ENCODE peak calls at places on chromosome 21, in eight cellular contexts. One of them, this sample, is unnamed.

GRCh38 chr21:45615145-45615711 is 28.3 kb upstream of the PCBP3 start:
- DNase-seq in BJ: no peak
- DNase-seq in mesenchymal stem cell: no peak
- DNase-seq in fibroblast of the aortic adventitia: peak; percentile 33
- DNase-seq in NCI-H774: no peak
- DNase-seq in Caki2: no peak
- DNase-seq in fibroblast of mammary gland: peak; percentile 80
- DNase-seq in HEK293T: no peak
- DNase-seq in this sample: no peak

GRCh38 chr21:26405735-26406361 is 167.2 kb downstream of the CYYR1 start:
- DNase-seq in BJ: no peak
- DNase-seq in mesenchymal stem cell: peak; percentile 79
- DNase-seq in fibroblast of the aortic adventitia: peak; percentile 79
- DNase-seq in NCI-H774: no peak
- DNase-seq in Caki2: peak; percentile 91
- DNase-seq in fibroblast of mammary gland: peak; percentile 85
- DNase-seq in HEK293T: peak; percentile 22
- DNase-seq in this sample: peak; percentile 31

GRCh38 chr21:46065215-46065992 is 32.5 kb upstream of the COL6A2 start:
- DNase-seq in BJ: no peak
- DNase-seq in mesenchymal stem cell: peak; percentile 90
- DNase-seq in fibroblast of the aortic adventitia: peak; percentile 79
- DNase-seq in NCI-H774: no peak
- DNase-seq in Caki2: peak; percentile 68
- DNase-seq in fibroblast of mammary gland: peak; percentile 83
- DNase-seq in HEK293T: no peak
- DNase-seq in this sample: no peak

GRCh38 chr21:41752231-41752681 is 14.6 kb downstream of the RIPK4 start:
- DNase-seq in BJ: peak; percentile 55
- DNase-seq in mesenchymal stem cell: peak; percentile 27
- DNase-seq in fibroblast of the aortic adventitia: peak; percentile 56
- DNase-seq in NCI-H774: no peak
- DNase-seq in Caki2: peak; percentile 67
- DNase-seq in fibroblast of mammary gland: peak; percentile 92
- DNase-seq in HEK293T: no peak
- DNase-seq in this sample: no peak

GRCh38 chr21:35641271-35642016 is 418.9 kb downstream of the SETD4 start:
- DNase-seq in BJ: peak; percentile 88
- DNase-seq in mesenchymal stem cell: no peak
- DNase-seq in fibroblast of the aortic adventitia: peak; percentile 66
- DNase-seq in NCI-H774: no peak
- DNase-seq in Caki2: no peak
- DNase-seq in fibroblast of mammary gland: peak; percentile 64
- DNase-seq in HEK293T: no peak
- DNase-seq in this sample: peak; percentile 80

GRCh38 chr21:46100426-46100825 is 2.5 kb downstream of the COL6A2 start:
- DNase-seq in BJ: no peak
- DNase-seq in mesenchymal stem cell: peak; percentile 76
- DNase-seq in fibroblast of the aortic adventitia: peak; percentile 83
- DNase-seq in NCI-H774: no peak
- DNase-seq in Caki2: no peak
- DNase-seq in fibroblast of mammary gland: peak; percentile 85
- DNase-seq in HEK293T: no peak
- DNase-seq in this sample: no peak

GRCh38 chr21:46636181-46636512 is 673 bp downstream of the PRMT2 start:
- DNase-seq in BJ: no peak
- DNase-seq in mesenchymal stem cell: no peak
- DNase-seq in fibroblast of the aortic adventitia: no peak
- DNase-seq in NCI-H774: no peak
- DNase-seq in Caki2: no peak
- DNase-seq in fibroblast of mammary gland: no peak
- DNase-seq in HEK293T: no peak
- DNase-seq in this sample: no peak

GRCh38 chr21:46212721-46213484 is 15.7 kb downstream of the LSS start:
- DNase-seq in BJ: no peak
- DNase-seq in mesenchymal stem cell: no peak
- DNase-seq in fibroblast of the aortic adventitia: no peak
- DNase-seq in NCI-H774: no peak
- DNase-seq in Caki2: no peak
- DNase-seq in fibroblast of mammary gland: no peak
- DNase-seq in HEK293T: no peak
- DNase-seq in this sample: no peak

GRCh38 chr21:36985761-36986594 is 19.5 kb upstream of the HLCS start:
- DNase-seq in BJ: no peak
- DNase-seq in mesenchymal stem cell: no peak
- DNase-seq in fibroblast of the aortic adventitia: no peak
- DNase-seq in NCI-H774: no peak
- DNase-seq in Caki2: no peak
- DNase-seq in fibroblast of mammary gland: no peak
- DNase-seq in HEK293T: no peak
- DNase-seq in this sample: no peak

GRCh38 chr21:31351438-31351837 is 7.4 kb upstream of the TIAM1 start:
- DNase-seq in BJ: no peak
- DNase-seq in mesenchymal stem cell: peak; percentile 40
- DNase-seq in fibroblast of the aortic adventitia: peak; percentile 28
- DNase-seq in NCI-H774: no peak
- DNase-seq in Caki2: peak; percentile 48
- DNase-seq in fibroblast of mammary gland: peak; percentile 60
- DNase-seq in HEK293T: peak; percentile 44
- DNase-seq in this sample: no peak

GRCh38 chr21:19123053-19123452 is 719.5 kb upstream of the TMPRSS15 start:
- DNase-seq in BJ: no peak
- DNase-seq in mesenchymal stem cell: no peak
- DNase-seq in fibroblast of the aortic adventitia: no peak
- DNase-seq in NCI-H774: no peak
- DNase-seq in Caki2: no peak
- DNase-seq in fibroblast of mammary gland: no peak
- DNase-seq in HEK293T: no peak
- DNase-seq in this sample: no peak

GRCh38 chr21:44865561-44866280 is 7.8 kb downstream of the PTTG1IP start:
- DNase-seq in BJ: no peak
- DNase-seq in mesenchymal stem cell: no peak
- DNase-seq in fibroblast of the aortic adventitia: no peak
- DNase-seq in NCI-H774: no peak
- DNase-seq in Caki2: no peak
- DNase-seq in fibroblast of mammary gland: peak; percentile 43
- DNase-seq in HEK293T: no peak
- DNase-seq in this sample: no peak

GRCh38 chr21:41919666-41920398 is 34.0 kb downstream of the C2CD2 start:
- DNase-seq in BJ: no peak
- DNase-seq in mesenchymal stem cell: no peak
- DNase-seq in fibroblast of the aortic adventitia: no peak
- DNase-seq in NCI-H774: no peak
- DNase-seq in Caki2: no peak
- DNase-seq in fibroblast of mammary gland: no peak
- DNase-seq in HEK293T: no peak
- DNase-seq in this sample: no peak

GRCh38 chr21:42633858-42634257 is 19.6 kb upstream of the PDE9A start:
- DNase-seq in BJ: no peak
- DNase-seq in mesenchymal stem cell: no peak
- DNase-seq in fibroblast of the aortic adventitia: no peak
- DNase-seq in NCI-H774: no peak
- DNase-seq in Caki2: no peak
- DNase-seq in fibroblast of mammary gland: no peak
- DNase-seq in HEK293T: no peak
- DNase-seq in this sample: no peak

GRCh38 chr21:39523398-39523797 is 71.6 kb downstream of the SH3BGR start:
- DNase-seq in BJ: no peak
- DNase-seq in mesenchymal stem cell: no peak
- DNase-seq in fibroblast of the aortic adventitia: no peak
- DNase-seq in NCI-H774: no peak
- DNase-seq in Caki2: peak; percentile 39
- DNase-seq in fibroblast of mammary gland: no peak
- DNase-seq in HEK293T: no peak
- DNase-seq in this sample: no peak

GRCh38 chr21:46145159-46145839 is 10.1 kb downstream of the FTCD start:
- DNase-seq in BJ: no peak
- DNase-seq in mesenchymal stem cell: no peak
- DNase-seq in fibroblast of the aortic adventitia: no peak
- DNase-seq in NCI-H774: no peak
- DNase-seq in Caki2: no peak
- DNase-seq in fibroblast of mammary gland: no peak
- DNase-seq in HEK293T: no peak
- DNase-seq in this sample: no peak

GRCh38 chr21:17660862-17661261 is 48.2 kb upstream of the BTG3 start:
- DNase-seq in BJ: no peak
- DNase-seq in mesenchymal stem cell: no peak
- DNase-seq in fibroblast of the aortic adventitia: no peak
- DNase-seq in NCI-H774: no peak
- DNase-seq in Caki2: no peak
- DNase-seq in fibroblast of mammary gland: no peak
- DNase-seq in HEK293T: no peak
- DNase-seq in this sample: no peak

GRCh38 chr21:40333731-40334130 is 466.5 kb downstream of the PCP4 start:
- DNase-seq in BJ: no peak
- DNase-seq in mesenchymal stem cell: no peak
- DNase-seq in fibroblast of the aortic adventitia: no peak
- DNase-seq in NCI-H774: peak; percentile 14
- DNase-seq in Caki2: no peak
- DNase-seq in fibroblast of mammary gland: no peak
- DNase-seq in HEK293T: no peak
- DNase-seq in this sample: no peak

GRCh38 chr21:38848187-38848609 is 42.5 kb downstream of the ETS2 start:
- DNase-seq in BJ: no peak
- DNase-seq in mesenchymal stem cell: peak; percentile 79
- DNase-seq in fibroblast of the aortic adventitia: peak; percentile 87
- DNase-seq in NCI-H774: no peak
- DNase-seq in Caki2: no peak
- DNase-seq in fibroblast of mammary gland: no peak
- DNase-seq in HEK293T: no peak
- DNase-seq in this sample: no peak

GRCh38 chr21:36089946-36090345 is 20.1 kb downstream of the CBR1 start:
- DNase-seq in BJ: no peak
- DNase-seq in mesenchymal stem cell: no peak
- DNase-seq in fibroblast of the aortic adventitia: no peak
- DNase-seq in NCI-H774: no peak
- DNase-seq in Caki2: no peak
- DNase-seq in fibroblast of mammary gland: no peak
- DNase-seq in HEK293T: no peak
- DNase-seq in this sample: no peak

GRCh38 chr21:45670731-45671130 is 27.2 kb downstream of the PCBP3 start:
- DNase-seq in BJ: no peak
- DNase-seq in mesenchymal stem cell: no peak
- DNase-seq in fibroblast of the aortic adventitia: no peak
- DNase-seq in NCI-H774: no peak
- DNase-seq in Caki2: no peak
- DNase-seq in fibroblast of mammary gland: no peak
- DNase-seq in HEK293T: no peak
- DNase-seq in this sample: no peak

GRCh38 chr21:44089001-44089911 is 17.9 kb upstream of the PWP2 start:
- DNase-seq in BJ: no peak
- DNase-seq in mesenchymal stem cell: no peak
- DNase-seq in fibroblast of the aortic adventitia: no peak
- DNase-seq in NCI-H774: no peak
- DNase-seq in Caki2: peak; percentile 46
- DNase-seq in fibroblast of mammary gland: no peak
- DNase-seq in HEK293T: no peak
- DNase-seq in this sample: no peak

GRCh38 chr21:34270406-34270805 is 93.4 kb upstream of the KCNE2 start:
- DNase-seq in BJ: no peak
- DNase-seq in mesenchymal stem cell: no peak
- DNase-seq in fibroblast of the aortic adventitia: no peak
- DNase-seq in NCI-H774: no peak
- DNase-seq in Caki2: no peak
- DNase-seq in fibroblast of mammary gland: no peak
- DNase-seq in HEK293T: no peak
- DNase-seq in this sample: no peak

GRCh38 chr21:36166705-36167104 is 10.1 kb downstream of the DOP1B start:
- DNase-seq in BJ: no peak
- DNase-seq in mesenchymal stem cell: no peak
- DNase-seq in fibroblast of the aortic adventitia: no peak
- DNase-seq in NCI-H774: no peak
- DNase-seq in Caki2: no peak
- DNase-seq in fibroblast of mammary gland: no peak
- DNase-seq in HEK293T: no peak
- DNase-seq in this sample: no peak

GRCh38 chr21:35211767-35212166 is 162.7 kb upstream of the RUNX1 start:
- DNase-seq in BJ: no peak
- DNase-seq in mesenchymal stem cell: no peak
- DNase-seq in fibroblast of the aortic adventitia: no peak
- DNase-seq in NCI-H774: no peak
- DNase-seq in Caki2: no peak
- DNase-seq in fibroblast of mammary gland: peak; percentile 73
- DNase-seq in HEK293T: no peak
- DNase-seq in this sample: no peak

GRCh38 chr21:44285547-44285992 is at the start of gene AIRE:
- DNase-seq in BJ: no peak
- DNase-seq in mesenchymal stem cell: peak; percentile 57
- DNase-seq in fibroblast of the aortic adventitia: no peak
- DNase-seq in NCI-H774: no peak
- DNase-seq in Caki2: no peak
- DNase-seq in fibroblast of mammary gland: no peak
- DNase-seq in HEK293T: no peak
- DNase-seq in this sample: no peak

GRCh38 chr21:14482165-14482564 is 64.0 kb downstream of the SAMSN1 start:
- DNase-seq in BJ: no peak
- DNase-seq in mesenchymal stem cell: no peak
- DNase-seq in fibroblast of the aortic adventitia: no peak
- DNase-seq in NCI-H774: no peak
- DNase-seq in Caki2: no peak
- DNase-seq in fibroblast of mammary gland: no peak
- DNase-seq in HEK293T: no peak
- DNase-seq in this sample: no peak